ENCODE peak calls at places on chromosome 19, in eight cellular contexts. One of them, this sample, is unnamed.

GRCh38 chr19:48321372-48321621 is 4.1 kb upstream of the EMP3 start:
- DNase-seq in suprapubic skin: peak; percentile 99
- DNase-seq in stimulated activated CD8-positive, alpha-beta memory T cell treated with anti-CD3 and anti-CD28 coated beads, Interleukin-7, amount 100 ng/mL, for 1 hour: peak; percentile 95
- DNase-seq in iris pigment epithelial cell: peak; percentile 95
- DNase-seq in activated CD8-positive, alpha-beta T cell treated with anti-CD3 and anti-CD28 coated beads, Interleukin-2, amount 10 ng/mL, durations not matched to agents 7 days and 5 days: peak; percentile 100
- DNase-seq in neural progenitor cell: peak; percentile 99
- DNase-seq in EL: peak; percentile 94
- DNase-seq in thoracic aorta: peak; percentile 91
- DNase-seq in this sample: peak; percentile 99

GRCh38 chr19:3565177-3565576 is 7.6 kb upstream of the HMG20B start:
- DNase-seq in suprapubic skin: no peak
- DNase-seq in stimulated activated CD8-positive, alpha-beta memory T cell treated with anti-CD3 and anti-CD28 coated beads, Interleukin-7, amount 100 ng/mL, for 1 hour: no peak
- DNase-seq in iris pigment epithelial cell: peak; percentile 65
- DNase-seq in activated CD8-positive, alpha-beta T cell treated with anti-CD3 and anti-CD28 coated beads, Interleukin-2, amount 10 ng/mL, durations not matched to agents 7 days and 5 days: no peak
- DNase-seq in neural progenitor cell: no peak
- DNase-seq in EL: peak; percentile 96
- DNase-seq in thoracic aorta: no peak
- DNase-seq in this sample: no peak

GRCh38 chr19:15536350-15536749 is 28.0 kb downstream of the CYP4F22 start:
- DNase-seq in suprapubic skin: no peak
- DNase-seq in stimulated activated CD8-positive, alpha-beta memory T cell treated with anti-CD3 and anti-CD28 coated beads, Interleukin-7, amount 100 ng/mL, for 1 hour: no peak
- DNase-seq in iris pigment epithelial cell: no peak
- DNase-seq in activated CD8-positive, alpha-beta T cell treated with anti-CD3 and anti-CD28 coated beads, Interleukin-2, amount 10 ng/mL, durations not matched to agents 7 days and 5 days: no peak
- DNase-seq in neural progenitor cell: no peak
- DNase-seq in EL: no peak
- DNase-seq in thoracic aorta: no peak
- DNase-seq in this sample: no peak

GRCh38 chr19:40682431-40682964 is 8.0 kb downstream of the NUMBL start:
- DNase-seq in suprapubic skin: no peak
- DNase-seq in stimulated activated CD8-positive, alpha-beta memory T cell treated with anti-CD3 and anti-CD28 coated beads, Interleukin-7, amount 100 ng/mL, for 1 hour: no peak
- DNase-seq in iris pigment epithelial cell: no peak
- DNase-seq in activated CD8-positive, alpha-beta T cell treated with anti-CD3 and anti-CD28 coated beads, Interleukin-2, amount 10 ng/mL, durations not matched to agents 7 days and 5 days: no peak
- DNase-seq in neural progenitor cell: no peak
- DNase-seq in EL: no peak
- DNase-seq in thoracic aorta: no peak
- DNase-seq in this sample: no peak

GRCh38 chr19:5231857-5232503 is 108.6 kb downstream of the PTPRS start:
- DNase-seq in suprapubic skin: no peak
- DNase-seq in stimulated activated CD8-positive, alpha-beta memory T cell treated with anti-CD3 and anti-CD28 coated beads, Interleukin-7, amount 100 ng/mL, for 1 hour: no peak
- DNase-seq in iris pigment epithelial cell: no peak
- DNase-seq in activated CD8-positive, alpha-beta T cell treated with anti-CD3 and anti-CD28 coated beads, Interleukin-2, amount 10 ng/mL, durations not matched to agents 7 days and 5 days: no peak
- DNase-seq in neural progenitor cell: no peak
- DNase-seq in EL: no peak
- DNase-seq in thoracic aorta: no peak
- DNase-seq in this sample: no peak

GRCh38 chr19:19865750-19866598 is at the start of gene ZNF253:
- DNase-seq in suprapubic skin: peak; percentile 99
- DNase-seq in stimulated activated CD8-positive, alpha-beta memory T cell treated with anti-CD3 and anti-CD28 coated beads, Interleukin-7, amount 100 ng/mL, for 1 hour: peak; percentile 91
- DNase-seq in iris pigment epithelial cell: peak; percentile 95
- DNase-seq in activated CD8-positive, alpha-beta T cell treated with anti-CD3 and anti-CD28 coated beads, Interleukin-2, amount 10 ng/mL, durations not matched to agents 7 days and 5 days: peak; percentile 99
- DNase-seq in neural progenitor cell: peak; percentile 99
- DNase-seq in EL: peak; percentile 95
- DNase-seq in thoracic aorta: peak; percentile 93
- DNase-seq in this sample: peak; percentile 96

GRCh38 chr19:54100560-54100959 is at the start of gene OSCAR:
- DNase-seq in suprapubic skin: no peak
- DNase-seq in stimulated activated CD8-positive, alpha-beta memory T cell treated with anti-CD3 and anti-CD28 coated beads, Interleukin-7, amount 100 ng/mL, for 1 hour: no peak
- DNase-seq in iris pigment epithelial cell: no peak
- DNase-seq in activated CD8-positive, alpha-beta T cell treated with anti-CD3 and anti-CD28 coated beads, Interleukin-2, amount 10 ng/mL, durations not matched to agents 7 days and 5 days: no peak
- DNase-seq in neural progenitor cell: no peak
- DNase-seq in EL: peak; percentile 22
- DNase-seq in thoracic aorta: no peak
- DNase-seq in this sample: no peak

GRCh38 chr19:15495151-15495550 is 13.2 kb upstream of the CYP4F22 start:
- DNase-seq in suprapubic skin: no peak
- DNase-seq in stimulated activated CD8-positive, alpha-beta memory T cell treated with anti-CD3 and anti-CD28 coated beads, Interleukin-7, amount 100 ng/mL, for 1 hour: no peak
- DNase-seq in iris pigment epithelial cell: no peak
- DNase-seq in activated CD8-positive, alpha-beta T cell treated with anti-CD3 and anti-CD28 coated beads, Interleukin-2, amount 10 ng/mL, durations not matched to agents 7 days and 5 days: no peak
- DNase-seq in neural progenitor cell: no peak
- DNase-seq in EL: no peak
- DNase-seq in thoracic aorta: no peak
- DNase-seq in this sample: no peak

GRCh38 chr19:33675501-33676124 is 53.9 kb downstream of the CHST8 start:
- DNase-seq in suprapubic skin: peak; percentile 38
- DNase-seq in stimulated activated CD8-positive, alpha-beta memory T cell treated with anti-CD3 and anti-CD28 coated beads, Interleukin-7, amount 100 ng/mL, for 1 hour: no peak
- DNase-seq in iris pigment epithelial cell: no peak
- DNase-seq in activated CD8-positive, alpha-beta T cell treated with anti-CD3 and anti-CD28 coated beads, Interleukin-2, amount 10 ng/mL, durations not matched to agents 7 days and 5 days: no peak
- DNase-seq in neural progenitor cell: peak; percentile 38
- DNase-seq in EL: no peak
- DNase-seq in thoracic aorta: no peak
- DNase-seq in this sample: no peak

GRCh38 chr19:17686027-17686511 is 2.1 kb downstream of the UNC13A start:
- DNase-seq in suprapubic skin: no peak
- DNase-seq in stimulated activated CD8-positive, alpha-beta memory T cell treated with anti-CD3 and anti-CD28 coated beads, Interleukin-7, amount 100 ng/mL, for 1 hour: no peak
- DNase-seq in iris pigment epithelial cell: no peak
- DNase-seq in activated CD8-positive, alpha-beta T cell treated with anti-CD3 and anti-CD28 coated beads, Interleukin-2, amount 10 ng/mL, durations not matched to agents 7 days and 5 days: no peak
- DNase-seq in neural progenitor cell: peak; percentile 39
- DNase-seq in EL: peak; percentile 19
- DNase-seq in thoracic aorta: no peak
- DNase-seq in this sample: no peak

GRCh38 chr19:16073481-16073880 is 2.8 kb upstream of the TPM4 start:
- DNase-seq in suprapubic skin: no peak
- DNase-seq in stimulated activated CD8-positive, alpha-beta memory T cell treated with anti-CD3 and anti-CD28 coated beads, Interleukin-7, amount 100 ng/mL, for 1 hour: no peak
- DNase-seq in iris pigment epithelial cell: no peak
- DNase-seq in activated CD8-positive, alpha-beta T cell treated with anti-CD3 and anti-CD28 coated beads, Interleukin-2, amount 10 ng/mL, durations not matched to agents 7 days and 5 days: no peak
- DNase-seq in neural progenitor cell: no peak
- DNase-seq in EL: no peak
- DNase-seq in thoracic aorta: no peak
- DNase-seq in this sample: no peak